ENCODE peak calls at places on chromosome 16, in six cellular contexts. One of them, this sample, is unnamed.

GRCh38 chr16:2686912-2687507 is 4.7 kb downstream of the KCTD5 start:
- DNase-seq in hippocampal formation: peak; percentile 36
- DNase-seq in stromal cell of bone marrow: no peak
- DNase-seq in NCI-H510A treated with DMSO at 0.1 percent for 48 hours: no peak
- DNase-seq in activated CD4-positive, alpha-beta T cell treated with anti-CD3 and anti-CD28 coated beads, Interleukin-2, amount 50 U/mL, for 1 hour: no peak
- DNase-seq in GM04504: no peak
- DNase-seq in this sample: no peak

GRCh38 chr16:10523025-10523424 is 57.4 kb downstream of the EMP2 start:
- DNase-seq in hippocampal formation: no peak
- DNase-seq in GM04504: no peak
- DNase-seq in stromal cell of bone marrow: no peak
- DNase-seq in activated CD4-positive, alpha-beta T cell treated with anti-CD3 and anti-CD28 coated beads, Interleukin-2, amount 50 U/mL, for 1 hour: no peak
- DNase-seq in NCI-H510A treated with DMSO at 0.1 percent for 48 hours: no peak
- DNase-seq in this sample: no peak

GRCh38 chr16:58099097-58099955 is 29.9 kb downstream of the CFAP20 start:
- DNase-seq in GM04504: no peak
- DNase-seq in stromal cell of bone marrow: no peak
- DNase-seq in activated CD4-positive, alpha-beta T cell treated with anti-CD3 and anti-CD28 coated beads, Interleukin-2, amount 50 U/mL, for 1 hour: no peak
- DNase-seq in NCI-H510A treated with DMSO at 0.1 percent for 48 hours: no peak
- DNase-seq in hippocampal formation: no peak
- DNase-seq in this sample: no peak

GRCh38 chr16:22141746-22142145 is 20.6 kb upstream of the SDR42E2 start:
- DNase-seq in GM04504: no peak
- DNase-seq in stromal cell of bone marrow: no peak
- DNase-seq in hippocampal formation: no peak
- DNase-seq in activated CD4-positive, alpha-beta T cell treated with anti-CD3 and anti-CD28 coated beads, Interleukin-2, amount 50 U/mL, for 1 hour: no peak
- DNase-seq in NCI-H510A treated with DMSO at 0.1 percent for 48 hours: no peak
- DNase-seq in this sample: peak; percentile 40

GRCh38 chr16:89895482-89896250 is 22.3 kb downstream of the TCF25 start:
- DNase-seq in activated CD4-positive, alpha-beta T cell treated with anti-CD3 and anti-CD28 coated beads, Interleukin-2, amount 50 U/mL, for 1 hour: no peak
- DNase-seq in NCI-H510A treated with DMSO at 0.1 percent for 48 hours: no peak
- DNase-seq in stromal cell of bone marrow: no peak
- DNase-seq in hippocampal formation: no peak
- DNase-seq in GM04504: no peak
- DNase-seq in this sample: no peak

GRCh38 chr16:2894231-2894630 is 11.2 kb downstream of the FLYWCH2 start:
- DNase-seq in NCI-H510A treated with DMSO at 0.1 percent for 48 hours: no peak
- DNase-seq in GM04504: no peak
- DNase-seq in hippocampal formation: no peak
- DNase-seq in activated CD4-positive, alpha-beta T cell treated with anti-CD3 and anti-CD28 coated beads, Interleukin-2, amount 50 U/mL, for 1 hour: no peak
- DNase-seq in stromal cell of bone marrow: no peak
- DNase-seq in this sample: no peak

GRCh38 chr16:87233928-87234327 is 83.3 kb downstream of the C16orf95 start:
- DNase-seq in activated CD4-positive, alpha-beta T cell treated with anti-CD3 and anti-CD28 coated beads, Interleukin-2, amount 50 U/mL, for 1 hour: no peak
- DNase-seq in GM04504: no peak
- DNase-seq in NCI-H510A treated with DMSO at 0.1 percent for 48 hours: no peak
- DNase-seq in hippocampal formation: no peak
- DNase-seq in stromal cell of bone marrow: no peak
- DNase-seq in this sample: no peak

GRCh38 chr16:56116577-56116964 is 74.7 kb upstream of the GNAO1 start:
- DNase-seq in GM04504: no peak
- DNase-seq in activated CD4-positive, alpha-beta T cell treated with anti-CD3 and anti-CD28 coated beads, Interleukin-2, amount 50 U/mL, for 1 hour: no peak
- DNase-seq in NCI-H510A treated with DMSO at 0.1 percent for 48 hours: no peak
- DNase-seq in stromal cell of bone marrow: no peak
- DNase-seq in hippocampal formation: no peak
- DNase-seq in this sample: no peak

GRCh38 chr16:10122546-10122945 is 59.7 kb downstream of the GRIN2A start:
- DNase-seq in stromal cell of bone marrow: no peak
- DNase-seq in activated CD4-positive, alpha-beta T cell treated with anti-CD3 and anti-CD28 coated beads, Interleukin-2, amount 50 U/mL, for 1 hour: no peak
- DNase-seq in GM04504: no peak
- DNase-seq in hippocampal formation: no peak
- DNase-seq in NCI-H510A treated with DMSO at 0.1 percent for 48 hours: no peak
- DNase-seq in this sample: no peak

GRCh38 chr16:84461504-84462295 is 42.8 kb downstream of the MEAK7 start:
- DNase-seq in stromal cell of bone marrow: no peak
- DNase-seq in hippocampal formation: no peak
- DNase-seq in NCI-H510A treated with DMSO at 0.1 percent for 48 hours: no peak
- DNase-seq in activated CD4-positive, alpha-beta T cell treated with anti-CD3 and anti-CD28 coated beads, Interleukin-2, amount 50 U/mL, for 1 hour: no peak
- DNase-seq in GM04504: no peak
- DNase-seq in this sample: no peak

GRCh38 chr16:30918614-30919013 is 4.8 kb upstream of the FBXL19 start:
- DNase-seq in hippocampal formation: no peak
- DNase-seq in activated CD4-positive, alpha-beta T cell treated with anti-CD3 and anti-CD28 coated beads, Interleukin-2, amount 50 U/mL, for 1 hour: no peak
- DNase-seq in stromal cell of bone marrow: no peak
- DNase-seq in GM04504: no peak
- DNase-seq in NCI-H510A treated with DMSO at 0.1 percent for 48 hours: no peak
- DNase-seq in this sample: no peak